ENCODE peak calls at places on chromosomes 4 and X, in four cellular contexts. Y is A549, U is K562, D is HepG2. I is an unnamed sample.

GRCh38 chrX:120668357-120668756 is 38.5 kb upstream of the C1GALT1C1 start:
- DNase-seq in D (no peak), U (no peak), Y (no peak), I (no peak)

GRCh38 chrX:3262906-3263305 is 83.5 kb downstream of the MXRA5 start:
- DNase-seq in D (peak; percentile 6), U (no peak), Y (peak; percentile 32), I (no peak)

GRCh38 chr4:5927116-5927515 is 34.2 kb upstream of the CRMP1 start:
- DNase-seq in Y (no peak), D (no peak), U (no peak), I (no peak)

GRCh38 chrX:121782544-121782943 is 735.1 kb downstream of the GLUD2 start:
- DNase-seq in U (no peak), D (no peak), Y (no peak), I (no peak)

GRCh38 chrX:136598631-136599030 is 49.3 kb upstream of the CD40LG start:
- DNase-seq in U (no peak), D (no peak), Y (no peak), I (no peak)

GRCh38 chr4:174873931-174874330 is 44.2 kb upstream of the ADAM29 start:
- DNase-seq in Y (peak; percentile 7), U (peak; percentile 9), D (no peak), I (no peak)

GRCh38 chr4:7359302-7360063 is 75.2 kb downstream of the PSAPL1 start:
- DNase-seq in Y (peak; percentile 14), D (no peak), U (no peak), I (no peak)

GRCh38 chr4:161991811-161992210 is 172.0 kb downstream of the FSTL5 start:
- DNase-seq in D (no peak), Y (no peak), U (no peak), I (peak; percentile 16)

GRCh38 chr4:142040043-142040442 is 403.7 kb downstream of the IL15 start:
- DNase-seq in D (no peak), U (no peak), Y (peak; percentile 16), I (peak; percentile 12)

GRCh38 chr4:25535701-25536473 is 119.8 kb upstream of the SLC34A2 start:
- DNase-seq in U (no peak), Y (no peak), D (no peak), I (no peak)

GRCh38 chr4:56655209-56655626 is 25.9 kb downstream of the HOPX start:
- DNase-seq in Y (no peak), D (no peak), U (no peak), I (peak; percentile 48)

GRCh38 chr4:168486961-168487820 is 6.9 kb upstream of the DDX60L start:
- DNase-seq in D (no peak), Y (peak; percentile 97), U (peak; percentile 13), I (no peak)

DNA sequence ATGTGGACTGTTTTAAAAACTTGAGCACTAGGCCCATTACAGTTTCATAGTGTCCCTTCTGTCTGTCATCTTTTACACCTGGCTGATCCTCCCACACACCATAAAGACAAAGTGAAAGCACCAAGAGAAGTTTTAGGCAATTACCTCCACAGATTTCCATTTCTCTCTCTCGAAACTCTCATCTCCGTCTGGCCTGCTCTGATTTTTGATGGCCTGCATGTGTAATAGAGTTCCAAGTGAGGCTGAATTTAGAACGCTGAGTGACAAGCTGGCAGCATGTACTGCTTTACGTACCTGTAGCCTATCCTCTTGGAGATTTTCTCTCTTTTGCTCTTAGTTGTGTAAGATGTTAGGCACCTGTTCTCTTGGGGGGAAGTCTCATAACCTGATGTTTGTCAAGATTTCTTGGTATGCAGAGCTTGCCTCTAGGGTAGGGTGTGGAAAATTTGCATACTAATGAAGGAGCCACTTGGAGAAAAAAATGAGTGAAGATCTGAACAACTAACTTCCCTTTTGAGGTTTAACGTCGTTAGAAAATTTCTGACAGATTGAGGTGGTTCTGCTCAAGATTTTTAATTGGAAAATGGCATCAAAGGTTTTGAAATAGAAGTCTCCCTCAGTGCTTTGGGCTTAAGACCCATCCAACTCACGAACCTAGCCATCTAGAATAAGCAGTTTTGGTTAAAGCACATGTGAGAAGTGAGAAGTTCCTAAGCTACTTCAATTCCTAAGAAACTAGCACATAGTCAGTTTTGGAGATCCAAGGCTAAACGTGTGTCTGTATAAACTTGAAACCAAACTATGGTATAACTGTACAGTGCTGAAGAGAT is 57.6 kb upstream of the RAP1GDS1 start:
- DNase-seq in D (no peak), U (no peak), Y (no peak), I (no peak)
- TF ChIP-seq NR3C1 in D (no peak), U (no peak), Y (no peak), I (no peak)

DNA sequence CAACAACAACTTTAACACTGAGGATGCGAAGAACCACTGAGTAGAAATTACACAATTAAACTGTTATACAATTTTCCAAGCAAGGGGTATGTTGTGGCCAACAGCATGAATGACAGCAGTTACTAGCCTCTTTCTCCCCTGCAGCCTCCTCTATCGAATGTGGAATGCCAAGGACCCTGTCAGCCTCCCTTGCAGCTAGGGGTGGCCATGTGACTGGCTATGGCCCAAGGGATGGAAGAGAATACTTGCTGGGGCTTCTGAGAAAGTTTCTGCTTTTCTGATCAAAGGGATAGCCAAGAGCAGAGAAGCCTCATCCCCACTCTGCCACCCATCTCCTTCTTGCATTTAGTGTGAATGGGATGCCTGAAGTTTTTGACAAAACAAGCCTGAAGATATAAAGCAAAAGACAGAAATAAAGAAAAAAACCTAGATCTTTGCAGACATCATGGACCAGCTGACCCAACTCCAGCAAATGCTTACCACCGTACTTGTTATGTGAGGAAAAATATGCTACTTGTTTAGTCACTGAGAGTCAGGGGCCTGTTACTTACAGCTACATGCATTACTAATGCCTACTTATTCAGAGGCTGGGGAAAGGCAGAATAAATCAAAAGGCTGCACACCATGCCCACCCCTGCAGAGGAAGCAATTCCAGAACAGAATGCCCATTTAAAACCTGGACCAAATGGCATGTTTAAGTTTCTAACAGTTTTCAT is 32.0 kb downstream of the DCTD start:
- DNase-seq in D (no peak), Y (peak; percentile 3), U (no peak), I (no peak)
- TF ChIP-seq NR3C1 in D (no peak), Y (no peak), U (no peak), I (no peak)

GRCh38 chrX:17262123-17262522 is 112.9 kb upstream of the NHS start:
- DNase-seq in Y (no peak), U (no peak), D (no peak), I (no peak)

GRCh38 chrX:17266171-17266570 is 108.8 kb upstream of the NHS start:
- DNase-seq in D (no peak), Y (no peak), U (no peak), I (no peak)
- TF ChIP-seq NR3C1 in D (no peak), Y (no peak), U (no peak), I (no peak)

GRCh38 chr4:87938746-87939145 is 36.8 kb upstream of the SPP1 start:
- DNase-seq in U (no peak), Y (no peak), D (no peak), I (no peak)
- TF ChIP-seq NR3C1 in U (no peak), Y (no peak), D (no peak), I (no peak)

GRCh38 chr4:116520886-116521285 is 564.5 kb downstream of the TRAM1L1 start:
- DNase-seq in U (no peak), Y (no peak), D (no peak), I (no peak)
- TF ChIP-seq NR3C1 in U (no peak), Y (no peak), D (no peak), I (no peak)

GRCh38 chr4:145167884-145168283 is 12.5 kb downstream of the OTUD4 start:
- DNase-seq in D (no peak), U (no peak), Y (no peak), I (no peak)

GRCh38 chr4:145171919-145172318 is 8.5 kb downstream of the OTUD4 start:
- DNase-seq in U (no peak), D (no peak), Y (no peak), I (no peak)

GRCh38 chr4:145170209-145170608 is 10.2 kb downstream of the OTUD4 start:
- DNase-seq in Y (no peak), U (no peak), D (no peak), I (no peak)

GRCh38 chr4:145168578-145169187 is 11.7 kb downstream of the OTUD4 start:
- DNase-seq in U (no peak), D (no peak), Y (no peak), I (no peak)
- TF ChIP-seq NR3C1 in U (no peak), D (no peak), Y (no peak), I (no peak)

GRCh38 chr4:138275216-138275615 is 33.1 kb upstream of the SLC7A11 start:
- DNase-seq in U (no peak), D (no peak), Y (no peak), I (no peak)
- TF ChIP-seq NR3C1 in U (no peak), D (no peak), Y (no peak), I (no peak)

GRCh38 chr4:20829958-20830357 is 129.7 kb downstream of the PACRGL start:
- DNase-seq in U (no peak), Y (no peak), D (no peak), I (no peak)
- TF ChIP-seq NR3C1 in U (no peak), Y (no peak), D (no peak), I (no peak)

GRCh38 chr4:43126595-43126994 is 234.1 kb downstream of the GRXCR1 start:
- DNase-seq in U (no peak), D (no peak), Y (no peak), I (no peak)

GRCh38 chr4:43130228-43131021 is 237.9 kb downstream of the GRXCR1 start:
- DNase-seq in Y (no peak), D (no peak), U (no peak), I (no peak)

GRCh38 chr4:43136752-43137151 is 244.2 kb downstream of the GRXCR1 start:
- DNase-seq in D (no peak), Y (no peak), U (no peak), I (no peak)

GRCh38 chr4:43133566-43133965 is 241.1 kb downstream of the GRXCR1 start:
- DNase-seq in Y (no peak), U (no peak), D (no peak), I (no peak)

GRCh38 chr4:43132010-43132582 is 239.6 kb downstream of the GRXCR1 start:
- DNase-seq in D (peak; percentile 42), Y (peak; percentile 38), U (peak; percentile 22), I (peak; percentile 75)
- TF ChIP-seq NR3C1 in D (no peak), Y (no peak), U (no peak), I (no peak)

I was measured in WTC11.